ENCODE peak calls at places on chromosome 22, in five cellular contexts. D, G, A, Y and E are unnamed samples.

GRCh38 chr22:50312371-50312770 is 4.9 kb upstream of the PLXNB2 start:
- DNase-seq in G (no peak), Y (no peak), D (no peak), A (no peak), E (no peak)

GRCh38 chr22:21025266-21025665 is 7.1 kb downstream of the SLC7A4 start:
- DNase-seq in D (no peak), G (no peak), Y (no peak), A (no peak), E (peak)

GRCh38 chr22:50119768-50120251 is 30.0 kb downstream of the MOV10L1 start:
- DNase-seq in Y (no peak), G (no peak), A (no peak), D (peak), E (no peak)

GRCh38 chr22:29727248-29727551 is 7.4 kb downstream of the CABP7 start:
- DNase-seq in D (peak), A (no peak), G (peak), Y (no peak), E (peak)

GRCh38 chr22:50233223-50233622 is 11.6 kb downstream of the TUBGCP6 start:
- DNase-seq in A (no peak), G (no peak), Y (no peak), D (no peak), E (no peak)

GRCh38 chr22:30088468-30088867 is 8.2 kb downstream of the HORMAD2 start:
- DNase-seq in G (no peak), D (no peak), Y (no peak), A (no peak), E (no peak)

GRCh38 chr22:31345331-31346254 is 553 bp downstream of the PATZ1 start:
- DNase-seq in A (peak), D (peak), Y (peak), G (peak), E (peak)

GRCh38 chr22:50628543-50629134 is 687 bp upstream of the ARSA start:
- DNase-seq in Y (no peak), D (no peak), A (no peak), G (no peak), E (peak)

GRCh38 chr22:21632237-21632895 is at the start of gene CCDC116:
- DNase-seq in A (no peak), Y (no peak), D (no peak), G (no peak), E (peak)

GRCh38 chr22:20654343-20655208 is 119.3 kb upstream of the SERPIND1 start:
- DNase-seq in D (no peak), A (no peak), Y (no peak), G (no peak), E (no peak)

GRCh38 chr22:38413085-38414008 is 41.7 kb downstream of the KCNJ4 start:
- DNase-seq in G (peak), A (no peak), D (peak), Y (no peak), E (no peak)
- TF ChIP-seq CTCF in G (no peak), A (no peak), D (no peak), Y (peak), E (no peak)

GRCh38 chr22:41367039-41367679 is 14.6 kb upstream of the TEF start:
- DNase-seq in D (peak), Y (peak), G (peak), A (peak), E (peak)
- TF ChIP-seq CTCF in D (peak), Y (peak), G (peak), A (no peak), E (no peak)

DNA sequence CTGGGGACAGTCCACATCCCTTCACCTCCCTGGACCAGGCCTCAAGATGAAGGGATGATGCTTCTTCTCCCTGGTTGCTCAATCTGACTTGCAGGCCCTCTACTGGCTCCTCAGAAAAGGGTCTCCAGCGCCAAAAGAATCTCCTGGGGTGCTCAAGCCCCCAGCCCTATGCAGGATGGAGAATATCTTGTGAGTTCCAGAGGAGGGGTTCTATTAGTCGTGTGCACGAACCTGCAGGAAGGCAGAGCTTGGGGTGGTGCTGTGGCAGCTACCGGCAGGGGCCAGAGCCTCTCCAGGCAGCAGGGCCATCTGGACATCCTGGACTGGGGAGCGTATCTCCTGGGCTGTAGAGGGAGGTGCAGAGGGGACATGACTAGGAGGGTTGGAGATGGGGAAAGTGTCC is 1339.5 kb downstream of the BRD1 start:
- DNase-seq in D (no peak), Y (no peak), G (no peak), A (no peak), E (no peak)
- TF ChIP-seq CTCF in D (peak), Y (no peak), G (no peak), A (peak), E (no peak)

DNA sequence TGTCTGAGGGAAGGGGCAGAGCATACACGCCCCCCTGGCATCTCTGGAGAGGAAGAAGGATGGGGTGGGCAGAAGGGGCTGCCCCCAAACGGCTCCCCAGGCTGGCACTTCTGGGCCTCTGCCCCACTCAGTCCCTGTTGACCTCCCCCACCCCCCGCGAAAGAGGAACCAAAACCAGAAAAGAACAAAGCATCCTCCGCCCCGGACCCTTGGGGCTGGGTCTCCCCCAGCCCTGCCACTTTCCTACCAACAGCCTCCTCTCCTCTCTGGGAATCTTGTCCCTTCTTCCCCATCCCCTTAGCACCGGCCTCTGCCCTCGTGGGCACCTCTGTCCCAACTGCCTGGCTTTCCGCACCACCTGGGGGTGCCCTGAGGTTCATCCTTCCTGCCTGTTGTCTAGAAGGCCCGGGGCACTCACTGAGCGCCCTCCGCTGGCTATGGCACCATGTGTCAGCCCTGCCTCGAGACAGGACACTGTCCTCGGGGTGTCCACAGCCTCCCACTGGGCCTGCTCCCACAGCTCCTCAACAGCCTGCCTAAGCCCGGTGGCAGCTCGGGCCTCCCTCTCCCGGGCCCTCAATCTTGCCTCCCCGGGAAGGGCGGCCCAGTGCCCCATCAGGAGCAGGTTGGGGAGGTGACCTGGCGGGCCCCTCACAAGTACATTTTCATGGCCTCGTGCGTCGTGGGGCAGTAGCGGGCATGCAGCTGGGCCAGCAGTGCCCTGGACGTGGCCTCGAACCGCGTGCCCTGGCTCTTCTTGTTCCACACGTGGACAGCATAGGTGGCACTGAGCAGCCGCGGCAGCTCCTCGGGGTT is 28.2 kb downstream of the A4GALT start:
- DNase-seq in Y (no peak), A (no peak), G (no peak), D (no peak), E (peak)
- TF ChIP-seq CTCF in Y (peak), A (no peak), G (no peak), D (no peak), E (no peak)

GRCh38 chr22:19109198-19110063 is 12.8 kb downstream of the DGCR2 start:
- DNase-seq in D (peak), A (no peak), Y (no peak), G (no peak), E (peak)

GRCh38 chr22:19111584-19111983 is 10.6 kb downstream of the DGCR2 start:
- DNase-seq in D (no peak), G (no peak), A (no peak), Y (no peak), E (no peak)

GRCh38 chr22:19113429-19113828 is 8.8 kb downstream of the DGCR2 start:
- DNase-seq in D (no peak), Y (no peak), A (no peak), G (no peak), E (no peak)

GRCh38 chr22:19110064-19110458 is 12.2 kb downstream of the DGCR2 start:
- DNase-seq in G (no peak), A (no peak), Y (no peak), D (no peak), E (no peak)

DNA sequence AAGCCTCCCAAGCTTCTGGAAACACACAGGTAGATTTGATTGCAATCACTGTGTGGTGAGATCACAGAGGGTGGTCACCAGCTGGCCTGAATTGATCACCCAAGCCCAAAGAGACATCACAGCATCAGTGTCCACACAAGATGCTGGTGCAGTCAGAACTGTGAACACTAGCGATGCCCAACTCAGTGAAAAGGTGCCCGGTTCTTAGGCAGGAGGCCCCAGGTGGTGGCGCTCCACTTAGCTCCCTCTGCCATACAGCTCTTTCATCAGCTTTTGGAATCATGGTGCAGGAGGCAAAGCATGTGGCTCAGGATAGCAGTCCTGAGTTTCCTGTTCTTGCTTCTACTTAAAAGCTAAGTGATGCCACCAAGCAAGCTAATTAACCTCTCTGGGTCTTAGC is 11.1 kb downstream of the DGCR2 start:
- DNase-seq in G (no peak), D (no peak), Y (no peak), A (no peak), E (no peak)
- TF ChIP-seq CTCF in G (no peak), D (no peak), Y (peak), A (no peak), E (no peak)

GRCh38 chr22:45602824-45603301 is 68.8 kb upstream of the ATXN10 start:
- DNase-seq in Y (peak), A (no peak), D (peak), G (no peak), E (peak)
- TF ChIP-seq CTCF in Y (no peak), A (no peak), D (no peak), G (no peak), E (no peak)